ENCODE peak calls at places on chromosomes 6 and 20, in six cellular contexts. O is psoas muscle, H is tibial artery, G is GM06990, D is GM13976, L is suprapubic skin. U is an unnamed sample.

GRCh38 chr6:19838442-19839236 is 1.5 kb downstream of the ID4 start:
- DNase-seq in O (peak), H (peak), G (peak), D (peak), L (peak), U (peak)

GRCh38 chr6:32430179-32430578 is 9.5 kb upstream of the HLA-DRA start:
- DNase-seq in O (no peak), H (no peak), G (no peak), D (no peak), L (no peak), U (no peak)

GRCh38 chr6:158954778-158955177 is 45.2 kb downstream of the RSPH3 start:
- DNase-seq in O (no peak), H (no peak), G (no peak), D (no peak), L (no peak), U (no peak)

GRCh38 chr6:145091827-145092164 is 643.5 kb downstream of the EPM2A start:
- DNase-seq in O (no peak), H (no peak), G (no peak), D (no peak), L (no peak), U (no peak)

GRCh38 chr6:43143235-43144124 is 27.6 kb upstream of the SRF start:
- DNase-seq in O (peak), H (peak), G (peak), D (peak), L (peak), U (peak)

GRCh38 chr6:150444308-150444707 is 75.5 kb downstream of the IYD start:
- DNase-seq in O (no peak), H (no peak), G (no peak), D (no peak), L (no peak), U (no peak)

GRCh38 chr20:57659789-57660509 is 39.7 kb upstream of the ZBP1 start:
- DNase-seq in O (peak), H (peak), G (no peak), D (peak), L (peak), U (no peak)

GRCh38 chr20:37343212-37343993 is 2.5 kb upstream of the SRC start:
- DNase-seq in O (no peak), H (no peak), G (no peak), D (no peak), L (no peak), U (no peak)

GRCh38 chr20:37209193-37209592 is 29.8 kb upstream of the MROH8 start:
- DNase-seq in O (no peak), H (no peak), G (no peak), D (no peak), L (no peak), U (no peak)

GRCh38 chr6:68958327-68958726 is 323.2 kb downstream of the ADGRB3 start:
- DNase-seq in O (no peak), H (no peak), G (no peak), D (no peak), L (no peak), U (peak)

GRCh38 chr6:16540804-16541752 is 220.2 kb downstream of the ATXN1 start:
- DNase-seq in O (peak), H (peak), G (no peak), D (peak), L (no peak), U (peak)

GRCh38 chr6:39102024-39102820 is 12.8 kb downstream of the SAYSD1 start:
- DNase-seq in O (no peak), H (no peak), G (peak), D (peak), L (no peak), U (peak)

GRCh38 chr6:145715426-145715825 is 19.9 kb downstream of the EPM2A start:
- DNase-seq in O (no peak), H (no peak), G (no peak), D (no peak), L (no peak), U (no peak)

GRCh38 chr6:160042014-160042773 is 73.3 kb downstream of the IGF2R start:
- DNase-seq in O (no peak), H (no peak), G (no peak), D (no peak), L (no peak), U (no peak)

GRCh38 chr20:45629496-45630100 is at the start of gene WFDC10A:
- DNase-seq in O (no peak), H (peak), G (no peak), D (peak), L (no peak), U (peak)

GRCh38 chr20:54219751-54220426 is 12.0 kb downstream of the PFDN4 start:
- DNase-seq in O (no peak), H (no peak), G (no peak), D (no peak), L (no peak), U (no peak)

GRCh38 chr20:39909447-39909846 is 779.6 kb downstream of the MAFB start:
- DNase-seq in O (peak), H (peak), G (no peak), D (no peak), L (no peak), U (no peak)

GRCh38 chr20:32589769-32590168 is 4.6 kb upstream of the NOL4L start:
- DNase-seq in O (no peak), H (no peak), G (no peak), D (no peak), L (no peak), U (no peak)

GRCh38 chr6:87029711-87030314 is 65.1 kb downstream of the CGA start:
- DNase-seq in O (no peak), H (no peak), G (no peak), D (peak), L (no peak), U (peak)

GRCh38 chr20:25039697-25040437 is 18.1 kb downstream of the ACSS1 start:
- DNase-seq in O (peak), H (peak), G (no peak), D (no peak), L (peak), U (no peak)

GRCh38 chr6:106204961-106205360 is 118.8 kb downstream of the PRDM1 start:
- DNase-seq in O (no peak), H (no peak), G (no peak), D (no peak), L (no peak), U (no peak)

GRCh38 chr6:132964101-132964867 is 149.9 kb downstream of the RPS12 start:
- DNase-seq in O (no peak), H (no peak), G (peak), D (no peak), L (no peak), U (no peak)

DNA sequence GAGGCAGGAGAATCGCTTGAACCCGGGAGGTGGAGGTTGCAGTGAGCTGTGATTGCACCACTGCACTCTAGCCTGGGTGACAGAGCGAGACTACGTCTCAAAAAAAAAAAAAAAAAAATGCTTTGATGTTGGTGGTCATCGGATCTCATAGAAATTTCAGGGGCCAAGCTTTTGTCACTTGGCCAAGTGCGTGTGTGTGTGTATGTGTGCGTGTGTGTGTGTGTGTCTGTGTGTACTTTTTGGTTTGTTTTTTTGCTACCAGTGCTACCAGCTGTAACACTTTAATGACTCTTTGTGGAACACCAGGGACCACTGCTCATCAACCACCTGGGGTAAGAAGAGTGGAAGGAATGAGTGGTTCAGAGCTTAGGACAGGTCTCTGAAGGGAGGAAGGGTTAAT is 49.7 kb downstream of the TRAF3IP2 start:
- DNase-seq in O (no peak), H (no peak), G (no peak), D (no peak), L (no peak), U (no peak)
- TF ChIP-seq CTCF in O (no peak), H (no peak), G (no peak), D (no peak), L (no peak), U (no peak)

GRCh38 chr6:92121228-92121627 is 1298.1 kb downstream of the EPHA7 start:
- DNase-seq in O (no peak), H (no peak), G (no peak), D (no peak), L (no peak), U (no peak)

GRCh38 chr6:92124126-92124525 is 1295.2 kb downstream of the EPHA7 start:
- DNase-seq in O (no peak), H (no peak), G (no peak), D (no peak), L (no peak), U (no peak)

GRCh38 chr6:92126088-92126487 is 1293.3 kb downstream of the EPHA7 start:
- DNase-seq in O (no peak), H (no peak), G (no peak), D (no peak), L (no peak), U (no peak)

GRCh38 chr6:92125681-92126080 is 1293.7 kb downstream of the EPHA7 start:
- DNase-seq in O (no peak), H (no peak), G (no peak), D (no peak), L (no peak), U (no peak)

DNA sequence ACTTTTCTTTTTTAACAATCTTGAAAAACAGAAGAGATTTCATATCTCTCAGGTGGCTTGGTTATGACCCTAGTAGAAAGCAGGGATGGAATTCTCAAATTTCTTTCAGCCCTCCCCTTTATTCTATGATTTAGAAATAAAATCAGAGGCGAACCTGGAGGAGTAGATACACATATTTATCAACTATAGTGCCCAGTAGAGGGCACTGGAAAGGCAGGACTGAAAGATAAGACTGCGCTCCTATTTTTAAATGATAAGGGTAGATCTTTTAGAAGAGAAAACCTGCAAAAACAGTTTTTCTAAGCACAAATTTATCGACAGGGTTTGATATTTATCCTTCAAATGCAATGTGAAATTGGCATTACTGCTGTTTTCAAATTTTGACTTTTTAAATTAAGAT is 1296.6 kb downstream of the EPHA7 start:
- DNase-seq in O (no peak), H (no peak), G (no peak), D (no peak), L (no peak), U (no peak)
- TF ChIP-seq CTCF in O (peak), H (peak), G (peak), D (peak), L (no peak), U (no peak)

GRCh38 chr6:51660767-51661166 is 426.6 kb downstream of the PKHD1 start:
- DNase-seq in O (no peak), H (no peak), G (no peak), D (no peak), L (no peak), U (no peak)

DNA sequence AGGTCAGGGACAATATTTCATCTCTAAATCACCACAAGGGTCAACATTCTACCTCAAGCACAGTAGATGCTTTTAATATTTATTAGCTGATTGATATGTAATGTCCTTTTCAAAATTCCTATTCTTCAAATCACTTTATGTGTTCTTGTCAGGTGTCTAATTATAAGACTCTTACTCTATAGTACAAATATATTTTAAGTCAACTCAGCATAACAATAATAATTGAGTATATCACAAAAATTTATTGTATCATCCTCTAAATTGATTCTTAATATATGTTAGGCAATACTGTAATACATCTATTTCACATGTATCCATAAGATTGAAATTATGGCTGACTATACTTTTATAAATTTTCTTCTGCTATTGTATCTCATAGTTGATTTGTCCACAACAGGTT is 423.9 kb downstream of the PKHD1 start:
- DNase-seq in O (no peak), H (no peak), G (no peak), D (no peak), L (no peak), U (no peak)
- TF ChIP-seq CTCF in O (no peak), H (no peak), G (no peak), D (no peak), L (no peak), U (no peak)

GRCh38 chr20:18615020-18615652 is 27.3 kb downstream of the DTD1 start:
- DNase-seq in O (no peak), H (no peak), G (no peak), D (no peak), L (no peak), U (no peak)

GRCh38 chr20:18611492-18611891 is 23.6 kb downstream of the DTD1 start:
- DNase-seq in O (no peak), H (no peak), G (no peak), D (no peak), L (no peak), U (no peak)

GRCh38 chr20:18609741-18610140 is 21.9 kb downstream of the DTD1 start:
- DNase-seq in O (no peak), H (no peak), G (no peak), D (no peak), L (no peak), U (no peak)

GRCh38 chr20:18614244-18614643 is 26.4 kb downstream of the DTD1 start:
- DNase-seq in O (no peak), H (no peak), G (no peak), D (no peak), L (no peak), U (no peak)

GRCh38 chr20:18613553-18613952 is 25.7 kb downstream of the DTD1 start:
- DNase-seq in O (no peak), H (no peak), G (no peak), D (no peak), L (no peak), U (no peak)
- TF ChIP-seq CTCF in O (no peak), H (no peak), G (peak), D (no peak), L (no peak), U (no peak)

GRCh38 chr20:6152777-6153176 is 29.9 kb upstream of the FERMT1 start:
- DNase-seq in O (no peak), H (no peak), G (no peak), D (no peak), L (no peak), U (no peak)

GRCh38 chr20:6160736-6161135 is 37.9 kb upstream of the FERMT1 start:
- DNase-seq in O (no peak), H (no peak), G (no peak), D (no peak), L (no peak), U (no peak)

GRCh38 chr20:6162239-6162638 is 39.4 kb upstream of the FERMT1 start:
- DNase-seq in O (peak), H (peak), G (no peak), D (no peak), L (no peak), U (no peak)

DNA sequence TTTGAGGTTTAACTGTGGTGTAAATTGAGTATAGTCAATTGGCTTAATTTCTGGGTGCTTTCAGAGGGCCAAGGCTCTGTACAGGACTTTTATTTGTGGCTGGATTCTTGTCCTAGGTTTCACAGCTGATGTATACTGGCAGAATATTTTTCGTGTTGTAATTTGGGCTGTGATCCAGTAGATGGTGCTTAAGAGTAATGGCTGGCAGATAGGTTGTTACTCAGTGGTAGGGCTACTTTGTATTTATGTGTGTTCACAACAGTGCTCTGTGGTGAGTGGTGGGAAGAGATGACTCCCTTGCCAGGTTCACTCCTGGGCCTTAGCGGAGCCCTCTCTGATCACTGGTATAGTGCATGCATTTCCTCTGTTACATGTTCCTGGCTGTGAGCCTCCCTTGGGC is 34.5 kb upstream of the FERMT1 start:
- DNase-seq in O (no peak), H (no peak), G (no peak), D (no peak), L (no peak), U (no peak)
- TF ChIP-seq CTCF in O (no peak), H (no peak), G (peak), D (no peak), L (no peak), U (no peak)

GRCh38 chr6:112372213-112372806 is 25.2 kb downstream of the RFPL4B start:
- DNase-seq in O (no peak), H (no peak), G (no peak), D (no peak), L (no peak), U (no peak)
- TF ChIP-seq CTCF in O (peak), H (peak), G (peak), D (no peak), L (peak), U (no peak)

GRCh38 chr6:83190596-83190995 is 2.5 kb downstream of the PGM3 start:
- DNase-seq in O (no peak), H (no peak), G (no peak), D (no peak), L (no peak), U (no peak)

GRCh38 chr6:83188501-83188900 is 4.6 kb downstream of the PGM3 start:
- DNase-seq in O (no peak), H (no peak), G (no peak), D (no peak), L (no peak), U (no peak)

GRCh38 chr6:83193747-83194582 is 808 bp downstream of the RWDD2A start:
- DNase-seq in O (peak), H (peak), G (peak), D (peak), L (peak), U (peak)

GRCh38 chr6:83192456-83192855 is 609 bp downstream of the PGM3 start:
- DNase-seq in O (no peak), H (no peak), G (no peak), D (no peak), L (no peak), U (no peak)

DNA sequence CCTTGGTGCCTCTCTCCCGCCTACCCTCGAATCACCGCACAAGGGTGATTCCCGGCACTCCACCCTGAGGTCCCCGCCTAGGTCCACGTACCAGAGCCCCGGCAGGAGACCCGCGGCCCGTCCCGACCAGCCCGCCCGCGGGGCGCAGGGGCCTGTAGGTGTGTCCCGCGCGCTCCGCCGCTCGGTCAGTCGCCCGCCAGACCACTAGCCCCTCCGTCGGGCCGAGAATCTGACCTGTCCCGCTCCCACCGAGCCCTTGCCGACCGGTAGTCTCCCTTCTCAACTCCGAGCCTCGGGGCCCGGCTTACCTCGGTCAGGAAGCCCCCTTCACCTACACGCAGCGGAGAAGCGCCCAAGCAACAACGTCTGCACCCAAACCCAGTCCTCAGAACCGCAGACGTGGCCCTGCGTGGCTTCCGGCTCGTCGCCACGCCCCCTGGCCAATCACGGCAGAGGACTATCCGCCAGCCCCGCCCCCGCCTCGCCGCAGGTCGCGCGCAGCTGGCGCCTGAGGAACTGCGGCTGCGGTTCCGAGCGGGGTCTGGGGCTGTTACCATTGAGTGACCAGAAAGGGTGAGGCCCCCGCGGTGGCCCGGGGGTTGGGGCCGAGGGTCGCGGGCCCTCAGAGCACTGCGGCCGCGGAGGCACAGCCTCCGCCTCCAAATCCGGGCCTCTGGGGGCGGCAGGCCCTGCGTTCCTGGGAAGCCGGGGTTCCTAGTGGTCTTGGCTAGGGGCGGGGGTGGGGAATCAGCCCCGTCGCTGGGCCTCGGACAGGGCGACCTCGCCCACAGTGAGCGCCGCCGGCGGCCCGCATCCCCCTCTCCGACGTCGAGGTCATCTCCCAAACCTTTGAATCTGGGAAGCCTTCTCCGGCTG is at the start of the genes PGM3 and RWDD2A:
- DNase-seq in O (peak), H (peak), G (peak), D (peak), L (peak), U (peak)
- TF ChIP-seq CTCF in O (no peak), H (peak), G (no peak), D (no peak), L (no peak), U (no peak)

DNA sequence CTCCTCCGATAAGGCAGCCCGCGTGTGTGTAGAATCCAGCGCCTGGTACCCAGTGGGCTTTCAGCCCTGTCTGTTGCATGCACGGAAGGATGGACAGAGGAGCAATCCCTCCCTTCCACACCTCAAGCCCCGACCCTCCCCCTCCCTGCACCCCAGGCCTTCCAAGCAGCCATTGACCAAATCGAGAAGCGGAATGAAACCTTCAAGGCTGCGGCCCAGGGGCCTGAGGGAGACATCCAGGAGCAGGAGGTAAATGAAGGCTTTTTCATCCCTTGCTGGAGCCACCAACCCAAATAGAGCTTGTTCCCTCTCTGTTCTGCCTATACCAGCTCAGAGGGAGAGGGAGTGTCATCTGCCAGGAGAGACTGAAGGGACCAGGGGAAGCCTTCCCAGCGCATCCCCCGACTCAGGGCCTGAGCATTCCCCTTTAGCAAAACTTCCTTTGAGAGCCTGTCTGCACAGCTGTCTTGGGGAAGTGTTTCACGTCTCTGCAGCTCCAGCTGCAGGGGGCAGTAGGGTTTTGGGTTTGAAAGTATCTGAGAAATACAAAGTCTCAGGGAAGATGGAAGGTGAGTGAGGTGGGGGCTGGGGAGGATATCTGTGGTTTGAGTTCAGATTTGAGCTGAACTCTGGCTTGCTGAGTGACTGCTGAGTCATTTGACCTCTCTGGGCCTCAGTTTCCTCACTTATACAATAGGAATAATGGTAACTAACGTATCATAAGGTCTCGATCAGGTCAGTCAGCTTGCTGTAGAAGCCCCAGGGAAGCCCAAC is 16.1 kb downstream of the FGD2 start:
- DNase-seq in O (no peak), H (no peak), G (no peak), D (no peak), L (no peak), U (no peak)
- TF ChIP-seq CTCF in O (no peak), H (no peak), G (no peak), D (peak), L (no peak), U (no peak)

U was measured in GM20000.